ENCODE peak calls at places on chromosomes 3 and 15, in eight cellular contexts. H, V, O, N, D, F, R and Q are unnamed samples.

GRCh38 chr15:70311821-70312220 is 214.1 kb upstream of the TLE3 start:
- DNase-seq in H (no peak), V (no peak), D (no peak), N (no peak), O (no peak), R (no peak), F (no peak), Q (no peak)

GRCh38 chr3:126555795-126556636 is 2.7 kb downstream of the C3orf22 start:
- DNase-seq in D (no peak), F (no peak), N (no peak), H (peak; percentile 34), O (no peak), V (no peak), R (no peak), Q (no peak)

GRCh38 chr15:59208850-59209249 is 2.2 kb downstream of the LDHAL6B start:
- DNase-seq in H (no peak), N (no peak), R (no peak), D (no peak), F (no peak), V (no peak), O (no peak), Q (no peak)

GRCh38 chr3:16824085-16824696 is 60.6 kb upstream of the PLCL2 start:
- DNase-seq in N (no peak), R (peak; percentile 33), F (peak; percentile 22), V (no peak), H (no peak), O (no peak), D (no peak), Q (no peak)

GRCh38 chr3:69500604-69501003 is 114.7 kb upstream of the FRMD4B start:
- DNase-seq in D (no peak), O (peak; percentile 11), V (no peak), N (no peak), H (no peak), R (no peak), F (no peak), Q (no peak)

GRCh38 chr3:536417-536813 is 339.9 kb downstream of the CHL1 start:
- DNase-seq in H (no peak), O (no peak), D (no peak), N (no peak), R (no peak), F (no peak), V (no peak), Q (no peak)

GRCh38 chr15:60400957-60401356 is 3.2 kb upstream of the ANXA2 start:
- DNase-seq in D (no peak), F (no peak), V (no peak), H (no peak), N (no peak), O (no peak), R (no peak), Q (no peak)

GRCh38 chr3:128487813-128488635 is 5.0 kb downstream of the GATA2 start:
- DNase-seq in N (peak; percentile 83), R (peak; percentile 82), D (peak; percentile 88), V (peak; percentile 95), F (no peak), O (peak; percentile 77), H (peak; percentile 93), Q (peak; percentile 55)

GRCh38 chr3:19348929-19349564 is 200.7 kb downstream of the KCNH8 start:
- DNase-seq in R (no peak), H (no peak), F (no peak), V (no peak), O (peak; percentile 18), D (no peak), N (peak; percentile 36), Q (no peak)

GRCh38 chr3:19702416-19703078 is 231.5 kb downstream of the EFHB start:
- DNase-seq in R (no peak), H (no peak), D (peak; percentile 23), V (peak; percentile 63), O (no peak), N (no peak), F (no peak), Q (no peak)

GRCh38 chr3:115623414-115623868 is at the start of gene GAP43:
- DNase-seq in D (peak; percentile 15), V (peak; percentile 76), H (no peak), O (no peak), R (peak; percentile 66), F (no peak), N (peak; percentile 45), Q (peak; percentile 70)

GRCh38 chr15:63019539-63020109 is 22.9 kb upstream of the TPM1 start:
- DNase-seq in F (no peak), D (peak; percentile 36), O (no peak), R (no peak), V (no peak), H (no peak), N (peak; percentile 85), Q (peak; percentile 26)

GRCh38 chr3:80556728-80557127 is 788.9 kb upstream of the ROBO1 start:
- DNase-seq in R (no peak), N (no peak), D (no peak), F (no peak), O (no peak), V (no peak), H (no peak), Q (no peak)

GRCh38 chr3:183158552-183159006 is 4.0 kb downstream of the LAMP3 start:
- DNase-seq in D (no peak), R (no peak), N (no peak), V (no peak), F (no peak), H (no peak), O (no peak), Q (no peak)

GRCh38 chr15:68151277-68151676 is 53.9 kb downstream of the CALML4 start:
- DNase-seq in F (no peak), R (no peak), O (no peak), D (no peak), N (no peak), H (no peak), V (no peak), Q (no peak)

GRCh38 chr15:69623521-69624513 is 171.2 kb downstream of the RPLP1 start:
- DNase-seq in H (no peak), R (no peak), D (no peak), O (no peak), V (no peak), N (no peak), F (no peak), Q (no peak)

GRCh38 chr15:89360294-89360971 is 25.8 kb upstream of the POLG start:
- DNase-seq in F (no peak), D (no peak), R (no peak), O (no peak), V (peak; percentile 21), N (no peak), H (no peak), Q (no peak)
- H3K4me3 ChIP-seq in F (no peak overlapping the region), D (no peak overlapping the region), R (no peak overlapping the region), O (no peak overlapping the region), V (no peak overlapping the region), N (no peak overlapping the region), H (no peak overlapping the region), Q (no peak overlapping the region)

GRCh38 chr3:9201278-9201677 is 48.2 kb downstream of the SRGAP3 start:
- DNase-seq in O (no peak), H (no peak), D (no peak), R (peak; percentile 35), V (no peak), N (no peak), F (no peak), Q (no peak)
- TF ChIP-seq CTCF in O (no peak), H (no peak), D (no peak), R (peak; percentile 28), V (no peak), N (no peak), F (no peak), Q (no peak)

DNA sequence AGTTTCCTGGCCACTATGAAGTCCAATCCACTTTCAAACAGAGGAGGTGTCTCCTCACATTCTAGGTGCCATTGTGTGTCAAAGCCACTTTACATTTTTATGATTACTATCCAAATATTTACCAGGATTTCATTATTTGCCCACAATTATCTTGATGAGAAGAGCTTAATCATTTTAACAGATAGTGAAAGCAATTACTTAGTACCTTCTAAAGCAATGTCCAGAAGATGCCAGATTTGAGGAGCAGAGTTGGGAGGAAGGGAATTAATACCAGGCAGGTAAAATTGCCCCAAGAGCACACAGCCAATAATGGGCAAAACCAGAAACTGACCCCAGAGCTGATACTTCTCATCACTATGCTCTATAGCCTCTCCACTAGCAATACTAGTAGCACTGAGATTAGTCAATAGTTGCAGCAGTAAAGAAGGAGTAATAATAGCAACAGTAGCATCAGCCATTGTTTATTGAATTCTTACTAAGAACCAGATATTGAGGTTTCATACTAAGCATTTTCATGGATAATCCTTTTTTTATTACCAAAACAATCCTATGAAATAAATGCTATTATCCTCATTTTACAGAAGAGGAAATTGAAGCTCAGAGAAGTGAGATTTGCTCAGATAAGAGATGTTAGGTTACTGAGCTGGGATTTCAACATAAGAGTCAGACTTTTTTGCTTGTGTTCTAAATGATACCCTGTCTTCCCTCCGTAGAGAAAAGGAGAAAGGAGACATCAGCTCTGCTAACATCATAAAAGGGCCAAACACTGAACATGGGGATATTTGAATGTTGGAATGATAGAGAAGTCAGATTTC is 509.3 kb upstream of the CFAP20DC start:
- DNase-seq in N (no peak), D (no peak), F (no peak), O (no peak), H (no peak), V (no peak), R (no peak), Q (no peak)
- H3K4me3 ChIP-seq in N (no peak overlapping the region), D (no peak overlapping the region), F (no peak overlapping the region), O (no peak overlapping the region), H (no peak overlapping the region), V (no peak overlapping the region), R (no peak overlapping the region), Q (no peak overlapping the region)

GRCh38 chr3:42841332-42841731 is 32.1 kb downstream of the ACKR2 start:
- DNase-seq in N (no peak), D (no peak), V (no peak), O (no peak), F (no peak), R (no peak), H (no peak), Q (no peak)

GRCh38 chr3:42839616-42840015 is 30.4 kb downstream of the ACKR2 start:
- DNase-seq in V (no peak), N (peak; percentile 70), H (no peak), R (peak; percentile 51), O (peak; percentile 5), F (peak; percentile 30), D (peak; percentile 30), Q (peak; percentile 24)

GRCh38 chr3:42831321-42831713 is 22.1 kb downstream of the ACKR2 start:
- DNase-seq in O (peak; percentile 30), R (peak; percentile 78), H (peak; percentile 86), D (peak; percentile 75), F (peak; percentile 64), N (peak; percentile 57), V (peak; percentile 81), Q (no peak)

GRCh38 chr3:42838571-42838970 is 29.3 kb downstream of the ACKR2 start:
- DNase-seq in N (no peak), H (no peak), D (no peak), R (no peak), V (no peak), O (no peak), F (no peak), Q (no peak)

DNA sequence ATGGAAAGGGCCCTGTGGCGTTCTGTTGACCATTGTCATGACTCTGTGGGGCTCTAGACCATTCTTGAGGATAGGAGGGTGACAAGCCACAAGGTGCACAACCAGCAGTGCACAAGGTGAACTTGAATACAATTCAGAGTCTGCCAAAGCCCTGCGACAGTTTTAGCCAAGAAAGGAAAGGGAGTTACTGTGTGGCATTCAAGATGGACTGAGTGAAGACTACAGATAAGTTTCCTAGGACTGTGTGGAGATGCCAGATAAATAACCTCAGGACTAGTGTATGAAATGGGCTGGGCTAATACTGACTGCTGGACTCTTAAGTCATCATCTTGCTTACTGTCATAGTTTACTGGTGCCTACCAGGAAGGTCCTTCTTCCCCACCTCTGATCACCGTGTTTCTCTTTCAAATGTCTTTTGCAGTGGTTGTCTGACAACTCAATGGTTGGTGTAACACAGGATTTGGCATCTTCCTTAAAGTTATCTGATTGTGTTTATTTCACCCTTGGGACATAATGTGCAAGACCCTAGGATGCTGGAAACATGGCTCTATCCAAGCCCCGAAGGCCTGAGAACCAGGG is 27.4 kb downstream of the ACKR2 start:
- DNase-seq in V (no peak), O (no peak), F (no peak), R (no peak), H (no peak), N (no peak), D (no peak), Q (no peak)
- TF ChIP-seq CTCF in V (no peak), O (no peak), F (no peak), R (no peak), H (no peak), N (no peak), D (no peak), Q (no peak)